ENCODE peak calls at places on chromosomes 7 and 10, in ten cellular contexts. One of them, this sample, is unnamed.

GRCh38 chr7:5629941-5630340 is 151.5 kb downstream of the RNF216 start:
- DNase-seq in NCI-H1105: no peak
- DNase-seq in adrenal gland: no peak
- DNase-seq in T-helper 9 cell: peak; percentile 12
- DNase-seq in C1 segment of cervical spinal cord: no peak
- DNase-seq in MCF 10A: peak; percentile 86
- DNase-seq in endothelial cell: no peak
- DNase-seq in NCI-H2029 treated with DMSO at 0.1 percent for 48 hours: no peak
- DNase-seq in activated CD4-positive, alpha-beta T cell treated with anti-CD3 and anti-CD28 coated beads, Interleukin-2, amount 50 U/mL, for 24 hours: no peak
- DNase-seq in ecto neural progenitor cell: no peak
- DNase-seq in this sample: peak; percentile 46

GRCh38 chr10:42875792-42876191 is 93.2 kb downstream of the BMS1 start:
- DNase-seq in NCI-H1105: no peak
- DNase-seq in adrenal gland: peak; percentile 75
- DNase-seq in T-helper 9 cell: no peak
- DNase-seq in C1 segment of cervical spinal cord: no peak
- DNase-seq in MCF 10A: no peak
- DNase-seq in endothelial cell: no peak
- DNase-seq in NCI-H2029 treated with DMSO at 0.1 percent for 48 hours: no peak
- DNase-seq in activated CD4-positive, alpha-beta T cell treated with anti-CD3 and anti-CD28 coated beads, Interleukin-2, amount 50 U/mL, for 24 hours: no peak
- DNase-seq in ecto neural progenitor cell: no peak
- DNase-seq in this sample: no peak

GRCh38 chr7:101614098-101614938 is 14.8 kb downstream of the MYL10 start:
- DNase-seq in NCI-H1105: no peak
- DNase-seq in adrenal gland: no peak
- DNase-seq in T-helper 9 cell: no peak
- DNase-seq in C1 segment of cervical spinal cord: no peak
- DNase-seq in MCF 10A: no peak
- DNase-seq in endothelial cell: no peak
- DNase-seq in NCI-H2029 treated with DMSO at 0.1 percent for 48 hours: no peak
- DNase-seq in activated CD4-positive, alpha-beta T cell treated with anti-CD3 and anti-CD28 coated beads, Interleukin-2, amount 50 U/mL, for 24 hours: no peak
- DNase-seq in ecto neural progenitor cell: no peak
- DNase-seq in this sample: no peak

GRCh38 chr10:102066421-102067068 is 1.4 kb downstream of the HPS6 start:
- DNase-seq in NCI-H1105: no peak
- DNase-seq in adrenal gland: no peak
- DNase-seq in T-helper 9 cell: no peak
- DNase-seq in C1 segment of cervical spinal cord: no peak
- DNase-seq in MCF 10A: no peak
- DNase-seq in endothelial cell: no peak
- DNase-seq in NCI-H2029 treated with DMSO at 0.1 percent for 48 hours: no peak
- DNase-seq in activated CD4-positive, alpha-beta T cell treated with anti-CD3 and anti-CD28 coated beads, Interleukin-2, amount 50 U/mL, for 24 hours: no peak
- DNase-seq in ecto neural progenitor cell: no peak
- DNase-seq in this sample: no peak

GRCh38 chr10:20768849-20769248 is 128.3 kb downstream of the NEBL start:
- DNase-seq in NCI-H1105: no peak
- DNase-seq in adrenal gland: no peak
- DNase-seq in T-helper 9 cell: no peak
- DNase-seq in C1 segment of cervical spinal cord: no peak
- DNase-seq in MCF 10A: peak; percentile 42
- DNase-seq in endothelial cell: no peak
- DNase-seq in NCI-H2029 treated with DMSO at 0.1 percent for 48 hours: no peak
- DNase-seq in activated CD4-positive, alpha-beta T cell treated with anti-CD3 and anti-CD28 coated beads, Interleukin-2, amount 50 U/mL, for 24 hours: no peak
- DNase-seq in ecto neural progenitor cell: no peak
- DNase-seq in this sample: peak; percentile 14

GRCh38 chr7:2800220-2800922 is 43.7 kb downstream of the GNA12 start:
- DNase-seq in NCI-H1105: no peak
- DNase-seq in adrenal gland: no peak
- DNase-seq in T-helper 9 cell: no peak
- DNase-seq in C1 segment of cervical spinal cord: no peak
- DNase-seq in MCF 10A: no peak
- DNase-seq in endothelial cell: no peak
- DNase-seq in NCI-H2029 treated with DMSO at 0.1 percent for 48 hours: no peak
- DNase-seq in activated CD4-positive, alpha-beta T cell treated with anti-CD3 and anti-CD28 coated beads, Interleukin-2, amount 50 U/mL, for 24 hours: no peak
- DNase-seq in ecto neural progenitor cell: no peak
- DNase-seq in this sample: no peak

GRCh38 chr10:73650537-73651331 is 5.1 kb downstream of the SYNPO2L start:
- DNase-seq in NCI-H1105: no peak
- DNase-seq in adrenal gland: no peak
- DNase-seq in T-helper 9 cell: no peak
- DNase-seq in C1 segment of cervical spinal cord: peak; percentile 50
- DNase-seq in MCF 10A: no peak
- DNase-seq in endothelial cell: no peak
- DNase-seq in NCI-H2029 treated with DMSO at 0.1 percent for 48 hours: no peak
- DNase-seq in activated CD4-positive, alpha-beta T cell treated with anti-CD3 and anti-CD28 coated beads, Interleukin-2, amount 50 U/mL, for 24 hours: no peak
- DNase-seq in ecto neural progenitor cell: no peak
- DNase-seq in this sample: no peak

GRCh38 chr7:135355377-135356048 is 121.9 kb downstream of the STRA8 start:
- DNase-seq in NCI-H1105: no peak
- DNase-seq in adrenal gland: no peak
- DNase-seq in T-helper 9 cell: no peak
- DNase-seq in C1 segment of cervical spinal cord: no peak
- DNase-seq in MCF 10A: no peak
- DNase-seq in endothelial cell: no peak
- DNase-seq in NCI-H2029 treated with DMSO at 0.1 percent for 48 hours: no peak
- DNase-seq in activated CD4-positive, alpha-beta T cell treated with anti-CD3 and anti-CD28 coated beads, Interleukin-2, amount 50 U/mL, for 24 hours: no peak
- DNase-seq in ecto neural progenitor cell: no peak
- DNase-seq in this sample: no peak

GRCh38 chr10:74814792-74815191 is 11.6 kb upstream of the KAT6B start:
- DNase-seq in NCI-H1105: no peak
- DNase-seq in adrenal gland: no peak
- DNase-seq in T-helper 9 cell: no peak
- DNase-seq in C1 segment of cervical spinal cord: no peak
- DNase-seq in MCF 10A: no peak
- DNase-seq in endothelial cell: no peak
- DNase-seq in NCI-H2029 treated with DMSO at 0.1 percent for 48 hours: no peak
- DNase-seq in activated CD4-positive, alpha-beta T cell treated with anti-CD3 and anti-CD28 coated beads, Interleukin-2, amount 50 U/mL, for 24 hours: no peak
- DNase-seq in ecto neural progenitor cell: no peak
- DNase-seq in this sample: no peak

GRCh38 chr10:71575446-71575845 is 144.1 kb downstream of the C10orf105 start:
- DNase-seq in NCI-H1105: no peak
- DNase-seq in adrenal gland: peak; percentile 27
- DNase-seq in T-helper 9 cell: no peak
- DNase-seq in C1 segment of cervical spinal cord: peak; percentile 43
- DNase-seq in MCF 10A: no peak
- DNase-seq in endothelial cell: no peak
- DNase-seq in NCI-H2029 treated with DMSO at 0.1 percent for 48 hours: no peak
- DNase-seq in activated CD4-positive, alpha-beta T cell treated with anti-CD3 and anti-CD28 coated beads, Interleukin-2, amount 50 U/mL, for 24 hours: no peak
- DNase-seq in ecto neural progenitor cell: no peak
- DNase-seq in this sample: no peak

GRCh38 chr7:7109934-7110333 is 72.4 kb upstream of the C1GALT1 start:
- DNase-seq in NCI-H1105: no peak
- DNase-seq in adrenal gland: no peak
- DNase-seq in T-helper 9 cell: no peak
- DNase-seq in C1 segment of cervical spinal cord: no peak
- DNase-seq in MCF 10A: no peak
- DNase-seq in endothelial cell: no peak
- DNase-seq in NCI-H2029 treated with DMSO at 0.1 percent for 48 hours: no peak
- DNase-seq in activated CD4-positive, alpha-beta T cell treated with anti-CD3 and anti-CD28 coated beads, Interleukin-2, amount 50 U/mL, for 24 hours: no peak
- DNase-seq in ecto neural progenitor cell: no peak
- DNase-seq in this sample: no peak

GRCh38 chr7:79211724-79212123 is 241.7 kb downstream of the MAGI2 start:
- DNase-seq in NCI-H1105: no peak
- DNase-seq in adrenal gland: no peak
- DNase-seq in T-helper 9 cell: no peak
- DNase-seq in C1 segment of cervical spinal cord: no peak
- DNase-seq in MCF 10A: peak; percentile 31
- DNase-seq in endothelial cell: no peak
- DNase-seq in NCI-H2029 treated with DMSO at 0.1 percent for 48 hours: no peak
- DNase-seq in activated CD4-positive, alpha-beta T cell treated with anti-CD3 and anti-CD28 coated beads, Interleukin-2, amount 50 U/mL, for 24 hours: no peak
- DNase-seq in ecto neural progenitor cell: no peak
- DNase-seq in this sample: no peak

GRCh38 chr7:6705959-6706665 is 635 bp downstream of the ZNF12 start:
- DNase-seq in NCI-H1105: no peak
- DNase-seq in adrenal gland: peak; percentile 42
- DNase-seq in T-helper 9 cell: peak; percentile 5
- DNase-seq in C1 segment of cervical spinal cord: peak; percentile 31
- DNase-seq in MCF 10A: peak; percentile 13
- DNase-seq in endothelial cell: peak; percentile 44
- DNase-seq in NCI-H2029 treated with DMSO at 0.1 percent for 48 hours: no peak
- DNase-seq in activated CD4-positive, alpha-beta T cell treated with anti-CD3 and anti-CD28 coated beads, Interleukin-2, amount 50 U/mL, for 24 hours: peak; percentile 14
- DNase-seq in ecto neural progenitor cell: no peak
- DNase-seq in this sample: no peak

GRCh38 chr7:17123020-17123419 is 175.4 kb upstream of the AHR start:
- DNase-seq in NCI-H1105: no peak
- DNase-seq in adrenal gland: peak; percentile 12
- DNase-seq in T-helper 9 cell: no peak
- DNase-seq in C1 segment of cervical spinal cord: no peak
- DNase-seq in MCF 10A: peak; percentile 88
- DNase-seq in endothelial cell: no peak
- DNase-seq in NCI-H2029 treated with DMSO at 0.1 percent for 48 hours: no peak
- DNase-seq in activated CD4-positive, alpha-beta T cell treated with anti-CD3 and anti-CD28 coated beads, Interleukin-2, amount 50 U/mL, for 24 hours: no peak
- DNase-seq in ecto neural progenitor cell: no peak
- DNase-seq in this sample: no peak

GRCh38 chr10:51288511-51288910 is 214.2 kb downstream of the PRKG1 start:
- DNase-seq in NCI-H1105: no peak
- DNase-seq in adrenal gland: no peak
- DNase-seq in T-helper 9 cell: no peak
- DNase-seq in C1 segment of cervical spinal cord: no peak
- DNase-seq in MCF 10A: no peak
- DNase-seq in endothelial cell: no peak
- DNase-seq in NCI-H2029 treated with DMSO at 0.1 percent for 48 hours: no peak
- DNase-seq in activated CD4-positive, alpha-beta T cell treated with anti-CD3 and anti-CD28 coated beads, Interleukin-2, amount 50 U/mL, for 24 hours: no peak
- DNase-seq in ecto neural progenitor cell: no peak
- DNase-seq in this sample: no peak

GRCh38 chr7:70856889-70857511 is 274.9 kb upstream of the GALNT17 start:
- DNase-seq in NCI-H1105: peak; percentile 55
- DNase-seq in adrenal gland: peak; percentile 69
- DNase-seq in T-helper 9 cell: peak; percentile 56
- DNase-seq in C1 segment of cervical spinal cord: peak; percentile 10
- DNase-seq in MCF 10A: peak; percentile 18
- DNase-seq in endothelial cell: peak; percentile 77
- DNase-seq in NCI-H2029 treated with DMSO at 0.1 percent for 48 hours: peak; percentile 48
- DNase-seq in activated CD4-positive, alpha-beta T cell treated with anti-CD3 and anti-CD28 coated beads, Interleukin-2, amount 50 U/mL, for 24 hours: peak; percentile 19
- DNase-seq in ecto neural progenitor cell: peak; percentile 93
- DNase-seq in this sample: peak; percentile 3

GRCh38 chr7:1028775-1029636 is 15.3 kb upstream of the GPR146 start:
- DNase-seq in NCI-H1105: peak; percentile 48
- DNase-seq in adrenal gland: peak; percentile 95
- DNase-seq in T-helper 9 cell: peak; percentile 49
- DNase-seq in C1 segment of cervical spinal cord: peak; percentile 84
- DNase-seq in MCF 10A: peak; percentile 96
- DNase-seq in endothelial cell: peak; percentile 45
- DNase-seq in NCI-H2029 treated with DMSO at 0.1 percent for 48 hours: no peak
- DNase-seq in activated CD4-positive, alpha-beta T cell treated with anti-CD3 and anti-CD28 coated beads, Interleukin-2, amount 50 U/mL, for 24 hours: peak; percentile 13
- DNase-seq in ecto neural progenitor cell: peak; percentile 68
- DNase-seq in this sample: peak; percentile 67

GRCh38 chr7:7795736-7796135 is 77.3 kb upstream of the RPA3 start:
- DNase-seq in NCI-H1105: no peak
- DNase-seq in adrenal gland: no peak
- DNase-seq in T-helper 9 cell: no peak
- DNase-seq in C1 segment of cervical spinal cord: no peak
- DNase-seq in MCF 10A: peak; percentile 12
- DNase-seq in endothelial cell: no peak
- DNase-seq in NCI-H2029 treated with DMSO at 0.1 percent for 48 hours: no peak
- DNase-seq in activated CD4-positive, alpha-beta T cell treated with anti-CD3 and anti-CD28 coated beads, Interleukin-2, amount 50 U/mL, for 24 hours: no peak
- DNase-seq in ecto neural progenitor cell: no peak
- DNase-seq in this sample: no peak

GRCh38 chr7:76232698-76233097 is 31.0 kb downstream of the SRRM3 start:
- DNase-seq in NCI-H1105: no peak
- DNase-seq in adrenal gland: no peak
- DNase-seq in T-helper 9 cell: no peak
- DNase-seq in C1 segment of cervical spinal cord: no peak
- DNase-seq in MCF 10A: no peak
- DNase-seq in endothelial cell: no peak
- DNase-seq in NCI-H2029 treated with DMSO at 0.1 percent for 48 hours: no peak
- DNase-seq in activated CD4-positive, alpha-beta T cell treated with anti-CD3 and anti-CD28 coated beads, Interleukin-2, amount 50 U/mL, for 24 hours: no peak
- DNase-seq in ecto neural progenitor cell: no peak
- DNase-seq in this sample: no peak

GRCh38 chr10:86389441-86390193 is 23.0 kb upstream of the GRID1 start:
- DNase-seq in NCI-H1105: no peak
- DNase-seq in adrenal gland: peak; percentile 46
- DNase-seq in T-helper 9 cell: no peak
- DNase-seq in C1 segment of cervical spinal cord: no peak
- DNase-seq in MCF 10A: no peak
- DNase-seq in endothelial cell: peak; percentile 67
- DNase-seq in NCI-H2029 treated with DMSO at 0.1 percent for 48 hours: no peak
- DNase-seq in activated CD4-positive, alpha-beta T cell treated with anti-CD3 and anti-CD28 coated beads, Interleukin-2, amount 50 U/mL, for 24 hours: no peak
- DNase-seq in ecto neural progenitor cell: peak; percentile 87
- DNase-seq in this sample: no peak

GRCh38 chr10:4243169-4243568 is 458.2 kb upstream of the KLF6 start:
- DNase-seq in NCI-H1105: no peak
- DNase-seq in adrenal gland: no peak
- DNase-seq in T-helper 9 cell: no peak
- DNase-seq in C1 segment of cervical spinal cord: no peak
- DNase-seq in MCF 10A: no peak
- DNase-seq in endothelial cell: no peak
- DNase-seq in NCI-H2029 treated with DMSO at 0.1 percent for 48 hours: no peak
- DNase-seq in activated CD4-positive, alpha-beta T cell treated with anti-CD3 and anti-CD28 coated beads, Interleukin-2, amount 50 U/mL, for 24 hours: no peak
- DNase-seq in ecto neural progenitor cell: no peak
- DNase-seq in this sample: no peak

GRCh38 chr10:70478191-70479160 is at the start of gene PALD1:
- DNase-seq in NCI-H1105: peak; percentile 5
- DNase-seq in adrenal gland: peak; percentile 64
- DNase-seq in T-helper 9 cell: peak; percentile 18
- DNase-seq in C1 segment of cervical spinal cord: peak; percentile 53
- DNase-seq in MCF 10A: peak; percentile 48
- DNase-seq in endothelial cell: peak; percentile 77
- DNase-seq in NCI-H2029 treated with DMSO at 0.1 percent for 48 hours: no peak
- DNase-seq in activated CD4-positive, alpha-beta T cell treated with anti-CD3 and anti-CD28 coated beads, Interleukin-2, amount 50 U/mL, for 24 hours: no peak
- DNase-seq in ecto neural progenitor cell: peak; percentile 79
- DNase-seq in this sample: peak; percentile 5

GRCh38 chr7:134992626-134993179 is 6.4 kb downstream of the AGBL3 start:
- DNase-seq in NCI-H1105: no peak
- DNase-seq in adrenal gland: no peak
- DNase-seq in T-helper 9 cell: no peak
- DNase-seq in C1 segment of cervical spinal cord: no peak
- DNase-seq in MCF 10A: no peak
- DNase-seq in endothelial cell: no peak
- DNase-seq in NCI-H2029 treated with DMSO at 0.1 percent for 48 hours: no peak
- DNase-seq in activated CD4-positive, alpha-beta T cell treated with anti-CD3 and anti-CD28 coated beads, Interleukin-2, amount 50 U/mL, for 24 hours: no peak
- DNase-seq in ecto neural progenitor cell: no peak
- DNase-seq in this sample: no peak

GRCh38 chr7:30348083-30348560 is 63.7 kb downstream of the ZNRF2 start:
- DNase-seq in NCI-H1105: no peak
- DNase-seq in adrenal gland: no peak
- DNase-seq in T-helper 9 cell: peak; percentile 34
- DNase-seq in C1 segment of cervical spinal cord: no peak
- DNase-seq in MCF 10A: peak; percentile 95
- DNase-seq in endothelial cell: no peak
- DNase-seq in NCI-H2029 treated with DMSO at 0.1 percent for 48 hours: no peak
- DNase-seq in activated CD4-positive, alpha-beta T cell treated with anti-CD3 and anti-CD28 coated beads, Interleukin-2, amount 50 U/mL, for 24 hours: no peak
- DNase-seq in ecto neural progenitor cell: no peak
- DNase-seq in this sample: peak; percentile 20

GRCh38 chr10:71621263-71621751 is 98.3 kb downstream of the C10orf105 start:
- DNase-seq in NCI-H1105: no peak
- DNase-seq in adrenal gland: no peak
- DNase-seq in T-helper 9 cell: no peak
- DNase-seq in C1 segment of cervical spinal cord: peak; percentile 42
- DNase-seq in MCF 10A: no peak
- DNase-seq in endothelial cell: no peak
- DNase-seq in NCI-H2029 treated with DMSO at 0.1 percent for 48 hours: no peak
- DNase-seq in activated CD4-positive, alpha-beta T cell treated with anti-CD3 and anti-CD28 coated beads, Interleukin-2, amount 50 U/mL, for 24 hours: no peak
- DNase-seq in ecto neural progenitor cell: no peak
- DNase-seq in this sample: no peak

GRCh38 chr7:78090616-78091015 is 292.0 kb downstream of the PHTF2 start:
- DNase-seq in NCI-H1105: no peak
- DNase-seq in adrenal gland: no peak
- DNase-seq in T-helper 9 cell: no peak
- DNase-seq in C1 segment of cervical spinal cord: no peak
- DNase-seq in MCF 10A: no peak
- DNase-seq in endothelial cell: no peak
- DNase-seq in NCI-H2029 treated with DMSO at 0.1 percent for 48 hours: no peak
- DNase-seq in activated CD4-positive, alpha-beta T cell treated with anti-CD3 and anti-CD28 coated beads, Interleukin-2, amount 50 U/mL, for 24 hours: no peak
- DNase-seq in ecto neural progenitor cell: no peak
- DNase-seq in this sample: no peak

GRCh38 chr7:80078159-80078731 is 56.4 kb upstream of the GNAI1 start:
- DNase-seq in NCI-H1105: peak; percentile 35
- DNase-seq in adrenal gland: no peak
- DNase-seq in T-helper 9 cell: no peak
- DNase-seq in C1 segment of cervical spinal cord: no peak
- DNase-seq in MCF 10A: peak; percentile 21
- DNase-seq in endothelial cell: no peak
- DNase-seq in NCI-H2029 treated with DMSO at 0.1 percent for 48 hours: no peak
- DNase-seq in activated CD4-positive, alpha-beta T cell treated with anti-CD3 and anti-CD28 coated beads, Interleukin-2, amount 50 U/mL, for 24 hours: no peak
- DNase-seq in ecto neural progenitor cell: no peak
- DNase-seq in this sample: no peak

GRCh38 chr7:84157171-84157570 is 37.4 kb downstream of the SEMA3A start:
- DNase-seq in NCI-H1105: no peak
- DNase-seq in adrenal gland: no peak
- DNase-seq in T-helper 9 cell: no peak
- DNase-seq in C1 segment of cervical spinal cord: no peak
- DNase-seq in MCF 10A: no peak
- DNase-seq in endothelial cell: no peak
- DNase-seq in NCI-H2029 treated with DMSO at 0.1 percent for 48 hours: no peak
- DNase-seq in activated CD4-positive, alpha-beta T cell treated with anti-CD3 and anti-CD28 coated beads, Interleukin-2, amount 50 U/mL, for 24 hours: no peak
- DNase-seq in ecto neural progenitor cell: no peak
- DNase-seq in this sample: no peak